ENCODE peak calls at places on chromosomes 13 and 19, in four cellular contexts. O, N, P and G are unnamed samples.

GRCh38 chr19:43639507-43640423 is at the start of gene CADM4:
- DNase-seq in O (no peak), N (peak; percentile 37), P (no peak), G (no peak)

GRCh38 chr13:77860621-77861020 is 58.0 kb downstream of the EDNRB start:
- DNase-seq in O (no peak), N (no peak), P (no peak), G (no peak)

GRCh38 chr13:33292712-33293111 is 7.2 kb upstream of the STARD13 start:
- DNase-seq in O (no peak), N (no peak), P (no peak), G (no peak)

GRCh38 chr19:44657211-44657921 is 13.7 kb downstream of the PVR start:
- DNase-seq in O (peak; percentile 64), N (peak; percentile 49), P (no peak), G (peak; percentile 63)

GRCh38 chr13:81770868-81771505 is 1430.1 kb upstream of the SPRY2 start:
- DNase-seq in O (no peak), N (no peak), P (no peak), G (no peak)

GRCh38 chr13:27170521-27171243 is 929 bp downstream of the USP12 start:
- DNase-seq in O (peak; percentile 41), N (peak; percentile 42), P (no peak), G (no peak)

GRCh38 chr19:38035515-38036495 is 128.8 kb downstream of the SIPA1L3 start:
- DNase-seq in O (no peak), N (no peak), P (no peak), G (no peak)

GRCh38 chr13:27666951-27667350 is 45.3 kb downstream of the POLR1D start:
- DNase-seq in O (no peak), N (no peak), P (no peak), G (no peak)

GRCh38 chr13:102317593-102317992 is 84.3 kb downstream of the FGF14 start:
- DNase-seq in O (peak; percentile 70), N (peak; percentile 34), P (no peak), G (peak; percentile 90)

GRCh38 chr19:23916991-23917390 is 2.3 kb downstream of the ZNF726 start:
- DNase-seq in O (no peak), N (no peak), P (no peak), G (no peak)

GRCh38 chr13:50353651-50354415 is 338.6 kb downstream of the KCNRG start:
- DNase-seq in O (no peak), N (no peak), P (no peak), G (no peak)

GRCh38 chr13:84609716-84610115 is 727.4 kb upstream of the SLITRK1 start:
- DNase-seq in O (no peak), N (no peak), P (no peak), G (no peak)

DNA sequence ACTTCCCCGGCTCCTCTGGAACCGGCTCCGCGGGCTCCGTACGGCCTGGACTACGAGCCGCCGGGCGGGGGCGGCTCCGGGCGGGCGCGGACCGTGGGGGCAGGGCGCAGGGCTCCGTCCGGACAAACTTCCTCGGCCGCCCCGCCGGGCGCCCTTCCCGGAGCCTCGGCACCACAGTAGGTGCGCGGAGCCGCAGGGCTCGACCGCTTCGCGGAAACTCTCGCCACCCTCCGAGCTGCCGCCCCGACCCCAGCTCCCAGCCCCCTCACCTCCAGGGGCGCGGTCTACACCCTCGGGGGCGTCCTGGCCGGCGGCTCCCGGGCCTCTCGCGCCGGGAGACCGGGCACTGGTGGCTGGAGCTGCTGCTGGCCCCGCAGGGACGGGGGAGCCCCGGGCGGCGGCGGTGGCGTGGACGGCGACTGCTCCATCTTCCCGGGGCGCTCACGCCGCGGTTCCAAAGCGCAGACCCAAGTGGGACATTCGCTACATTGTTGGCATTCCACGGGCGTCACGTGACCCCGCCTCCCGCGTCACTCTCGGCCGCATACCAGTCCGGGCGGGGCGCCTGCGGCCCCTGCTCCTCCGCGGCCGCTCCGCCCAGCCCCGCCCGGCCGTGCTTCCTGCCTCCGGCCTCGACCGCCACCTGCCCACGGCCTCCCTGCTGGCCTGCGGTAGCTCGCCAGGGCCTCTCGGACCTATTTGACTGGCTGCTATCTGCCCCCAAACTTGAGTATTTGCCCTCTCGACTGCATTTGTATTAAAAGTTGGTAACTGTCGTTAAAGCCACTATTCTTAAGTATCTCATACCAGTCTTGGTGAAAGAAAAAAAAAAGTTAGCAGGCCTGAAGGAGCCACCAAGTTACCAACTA is at the start of gene LATS2:
- DNase-seq in O (peak; percentile 96), N (peak; percentile 96), P (peak; percentile 33), G (peak; percentile 98)
- TF ChIP-seq CTCF in O (peak; percentile 13), N (no peak), P (peak; percentile 32), G (peak; percentile 39)

DNA sequence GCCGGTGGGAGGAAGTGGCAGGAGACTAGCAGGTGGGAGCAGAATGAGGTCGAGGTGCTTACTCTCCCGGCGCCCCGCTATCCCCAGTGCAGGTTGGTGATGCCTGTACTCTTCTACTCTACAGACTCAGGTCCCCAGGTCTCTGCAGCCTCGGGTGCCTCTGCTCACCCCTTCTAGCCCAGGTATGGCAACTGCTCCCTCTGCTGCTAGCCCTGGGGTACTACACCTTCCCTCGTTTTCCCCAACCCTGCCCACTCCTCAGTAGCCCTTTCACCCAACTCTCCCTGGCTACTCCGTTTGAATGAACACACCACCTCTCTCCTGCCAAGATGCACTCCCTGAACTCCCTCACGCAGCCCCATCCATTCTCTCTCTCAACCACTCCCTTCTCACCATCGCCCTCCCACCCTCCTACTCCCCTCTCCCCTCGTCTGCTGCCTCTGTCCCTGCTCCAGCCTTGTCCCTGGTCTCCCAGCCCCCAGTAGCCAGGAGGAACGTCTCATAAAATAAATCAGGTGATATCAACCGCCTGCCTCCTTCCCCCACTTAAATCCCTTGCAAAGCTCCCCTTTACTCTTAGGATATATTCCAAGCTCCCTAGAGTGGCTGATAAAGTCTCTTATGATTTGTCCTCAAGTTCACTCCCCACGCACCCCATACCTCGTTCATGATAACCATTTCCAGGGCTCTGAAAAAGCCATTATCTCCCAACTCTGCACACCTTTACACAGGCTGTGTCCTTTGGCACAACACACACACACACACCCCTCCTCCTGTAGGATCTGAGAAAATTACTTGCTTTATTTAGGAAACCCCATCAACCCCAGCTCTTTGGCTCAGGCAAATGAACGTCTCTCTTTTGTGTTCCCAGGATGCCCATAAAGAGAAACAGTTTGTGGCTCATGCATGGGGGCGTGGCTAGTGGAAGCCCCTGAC is 8.2 kb upstream of the MEIS3 start:
- DNase-seq in O (peak; percentile 65), N (peak; percentile 31), P (peak; percentile 62), G (peak; percentile 59)
- H3K27me3 ChIP-seq in O (no peaks in the 10 kb centered on the region), N (no peaks in the 10 kb centered on the region), P (peaks cover 3% of the 10 kb centered on the region), G (peaks cover 16% of the 10 kb centered on the region)

DNA sequence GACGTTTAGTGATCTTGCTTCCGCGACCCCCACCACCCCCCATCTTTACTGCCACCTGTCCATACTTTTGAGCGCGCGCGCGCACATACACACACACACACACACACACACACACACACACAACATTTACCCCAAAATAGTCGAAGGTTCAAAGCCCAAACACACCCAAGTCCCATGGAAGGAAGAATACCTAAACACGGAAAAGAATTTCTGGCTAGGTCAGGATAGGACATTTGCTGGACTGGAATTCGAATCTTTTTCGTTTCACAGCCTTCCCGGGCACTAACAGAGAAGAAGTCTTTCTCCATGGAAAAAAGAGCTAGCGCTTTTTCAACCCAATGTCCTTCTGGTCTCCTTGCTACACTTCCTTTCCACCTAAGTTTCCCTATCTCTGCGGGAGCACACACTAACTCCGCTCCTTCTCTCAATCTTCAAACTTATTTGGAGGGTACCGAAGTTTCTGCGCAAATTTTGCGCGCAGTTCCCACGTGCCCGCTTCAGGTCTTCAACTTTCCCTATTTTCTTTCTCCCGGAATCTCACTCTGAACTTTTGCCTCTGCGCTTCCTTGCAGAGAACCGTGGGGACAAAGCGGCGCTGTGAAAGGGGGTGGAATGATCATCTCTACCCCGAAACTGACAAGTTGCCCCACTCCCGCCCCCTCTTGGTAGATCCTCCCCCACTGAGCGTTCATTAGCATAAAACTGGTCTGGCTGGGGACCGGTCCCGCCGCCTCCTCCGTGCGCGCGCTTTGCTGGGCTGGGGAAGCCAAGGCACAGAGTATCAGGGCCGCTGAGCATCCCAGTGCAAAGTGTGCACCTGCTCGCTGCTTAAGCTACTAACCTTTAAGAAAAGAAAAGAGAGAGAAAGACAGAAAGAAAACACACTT is 2.7 kb downstream of the DACH1 start:
- DNase-seq in O (peak; percentile 59), N (no peak), P (no peak), G (no peak)
- H3K4me3 ChIP-seq in O (peak overlapping the region; percentile 84), N (peak overlapping the region; percentile 43), P (peak overlapping the region; percentile 51), G (peak overlapping the region; percentile 48)

GRCh38 chr13:25447396-25447795 is 75.6 kb downstream of the ATP8A2 start:
- DNase-seq in O (no peak), N (no peak), P (no peak), G (no peak)
- TF ChIP-seq CTCF in O (no peak), N (no peak), P (no peak), G (no peak)

GRCh38 chr19:10516064-10516385 is 1.2 kb downstream of the S1PR5 start:
- DNase-seq in O (no peak), N (no peak), P (no peak), G (no peak)

GRCh38 chr19:10517361-10517759 is at the start of gene S1PR5:
- DNase-seq in O (no peak), N (no peak), P (no peak), G (no peak)

GRCh38 chr19:10518444-10519361 is 1.5 kb upstream of the S1PR5 start:
- DNase-seq in O (no peak), N (no peak), P (no peak), G (no peak)

GRCh38 chr19:10517760-10518443 is 655 bp upstream of the S1PR5 start:
- DNase-seq in O (no peak), N (no peak), P (no peak), G (no peak)

DNA sequence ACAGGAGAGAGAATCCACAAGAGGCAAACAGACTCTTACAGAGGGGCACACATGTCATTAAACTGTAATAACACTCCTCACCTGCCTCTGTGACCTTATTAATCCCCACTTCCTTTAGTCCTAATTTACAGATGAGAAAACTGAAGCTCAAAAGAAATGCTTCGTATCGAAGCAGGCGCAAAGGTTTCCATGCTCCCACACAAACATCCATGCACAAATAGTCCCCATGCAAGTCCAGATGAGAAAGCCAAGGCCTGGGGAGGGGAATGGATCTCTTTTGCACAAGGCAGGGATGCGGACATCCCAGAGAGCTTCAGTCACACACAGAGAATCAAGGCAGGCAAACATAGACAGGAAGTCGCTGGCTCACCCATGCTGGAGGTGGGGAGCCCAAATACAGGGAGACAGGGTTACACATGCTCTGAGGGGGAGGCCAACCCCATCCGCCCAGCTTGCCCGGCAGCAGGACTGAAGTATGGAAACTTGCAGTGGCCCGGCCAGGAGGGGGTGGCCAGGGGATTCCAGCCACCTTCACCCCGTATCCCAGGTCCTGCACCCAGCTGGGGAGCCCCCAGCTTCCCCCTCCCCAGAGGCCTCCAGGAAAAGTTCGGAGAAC is 468 bp downstream of the S1PR5 start:
- DNase-seq in O (no peak), N (no peak), P (no peak), G (no peak)
- H3K27me3 ChIP-seq in O (peaks cover 19% of the 10 kb centered on the region), N (peaks cover 4% of the 10 kb centered on the region), P (no peaks in the 10 kb centered on the region), G (peaks cover 5% of the 10 kb centered on the region)

DNA sequence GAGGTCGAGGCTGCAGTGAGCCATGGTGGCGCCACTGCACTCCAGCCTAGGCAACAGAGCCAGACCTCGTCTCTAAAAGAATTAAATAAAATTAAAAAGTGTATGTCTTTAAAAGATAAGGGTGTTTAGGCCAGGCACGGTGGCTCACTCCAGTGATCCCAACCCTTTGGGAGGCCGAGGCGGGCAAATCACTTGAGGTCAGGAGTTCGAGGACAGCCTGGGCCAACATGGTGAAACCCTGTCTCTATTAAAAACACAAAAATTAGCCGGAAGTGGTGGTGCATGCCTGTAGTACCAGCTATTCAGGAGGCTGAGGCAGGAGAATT is 7.5 kb upstream of the SDHAF1 start:
- DNase-seq in O (no peak), N (no peak), P (no peak), G (no peak)
- H3K4me3 ChIP-seq in O (no peak overlapping the region), N (no peak overlapping the region), P (peak overlapping the region; percentile 36), G (peak overlapping the region; percentile 43)